ENCODE peak calls at places on chromosomes 5 and 9, in ten cellular contexts. X is cardiac fibroblast; F is stimulated activated CD8-positive, alpha-beta memory T cell treated with anti-CD3 and anti-CD28 coated beads, Interleukin-7, amount 100 ng/mL, for 1 hour; Z is activated CD4-positive, alpha-beta T cell treated with anti-CD3 and anti-CD28 coated beads, Interleukin-2, amount 50 U/mL, for 24 hours; R is left ventricle myocardium inferior; E is neuronal stem cell; O is A549; V is NCI-H2081; P is AG04450; W is GM13976. B is an unnamed sample.

GRCh38 chr5:1800470-1801060 is 642 bp upstream of the NDUFS6 start:
- DNase-seq in W (no peak), V (no peak), E (peak; percentile 57), R (no peak), F (no peak), X (peak; percentile 12), P (no peak), Z (no peak), O (peak; percentile 38), B (no peak)

GRCh38 chr5:122673343-122673742 is 101.5 kb upstream of the SNX2 start:
- DNase-seq in O (no peak), F (no peak), E (no peak), R (peak; percentile 27), Z (no peak), P (no peak), X (peak; percentile 63), V (no peak), W (no peak), B (no peak)

GRCh38 chr9:115291841-115292240 is 173.9 kb upstream of the TNC start:
- DNase-seq in X (no peak), Z (no peak), V (no peak), P (no peak), O (no peak), R (no peak), W (no peak), E (no peak), F (no peak), B (no peak)

GRCh38 chr9:79512251-79512650 is 59.5 kb upstream of the TLE4 start:
- DNase-seq in F (no peak), R (no peak), Z (no peak), E (no peak), V (no peak), W (no peak), O (no peak), P (no peak), X (no peak), B (no peak)

GRCh38 chr5:174529925-174530681 is 194.3 kb upstream of the MSX2 start:
- DNase-seq in X (no peak), V (no peak), W (no peak), R (no peak), E (no peak), Z (no peak), O (no peak), F (no peak), P (no peak), B (no peak)

GRCh38 chr9:134175291-134175807 is 11.0 kb upstream of the RNU6ATAC start:
- DNase-seq in R (peak; percentile 11), V (no peak), O (peak; percentile 74), P (no peak), E (no peak), W (no peak), Z (no peak), F (no peak), X (no peak), B (no peak)

GRCh38 chr5:175219256-175219835 is 224.6 kb downstream of the DRD1 start:
- DNase-seq in O (no peak), W (no peak), R (no peak), V (no peak), F (no peak), Z (no peak), P (no peak), E (no peak), X (no peak), B (no peak)

GRCh38 chr9:110141118-110141797 is 66.7 kb downstream of the C9orf152 start:
- DNase-seq in R (no peak), E (no peak), O (peak; percentile 44), W (no peak), P (peak; percentile 88), V (no peak), X (peak; percentile 93), Z (no peak), F (no peak), B (no peak)

GRCh38 chr5:123659006-123659405 is 147.0 kb downstream of the CSNK1G3 start:
- DNase-seq in V (no peak), R (no peak), F (no peak), Z (no peak), E (no peak), X (no peak), O (no peak), W (no peak), P (no peak), B (no peak)